ENCODE peak calls at places on chromosomes 13 and 19, in five cellular contexts. G is mucosa of descending colon, X is ovary, J is pancreas, P is neural progenitor cell. O is an unnamed sample.

GRCh38 chr13:79682164-79682563 is 201.2 kb downstream of the NDFIP2 start:
- DNase-seq in G (no peak), X (no peak), J (no peak), P (no peak), O (no peak)

GRCh38 chr13:79423801-79424642 is 18.0 kb upstream of the RBM26 start:
- DNase-seq in G (no peak), X (no peak), J (no peak), P (peak), O (peak)

GRCh38 chr19:24159707-24160106 is 72.7 kb downstream of the ZNF254 start:
- DNase-seq in G (no peak), X (no peak), J (no peak), P (no peak), O (peak)

GRCh38 chr19:12885749-12886706 is 973 bp downstream of the KLF1 start:
- DNase-seq in G (no peak), X (no peak), J (no peak), P (peak), O (peak)

GRCh38 chr13:18944501-18945068 is 237.0 kb downstream of the TUBA3C start:
- DNase-seq in G (no peak), X (no peak), J (no peak), P (no peak), O (no peak)

GRCh38 chr19:50667759-50668231 is 18.6 kb downstream of the C19orf81 start:
- DNase-seq in G (no peak), X (no peak), J (no peak), P (no peak), O (no peak)

GRCh38 chr13:94333131-94333820 is 146.2 kb downstream of the DCT start:
- DNase-seq in G (no peak), X (no peak), J (no peak), P (no peak), O (no peak)

GRCh38 chr19:45094707-45095106 is 1.7 kb downstream of the PPP1R37 start:
- DNase-seq in G (no peak), X (no peak), J (no peak), P (no peak), O (no peak)

GRCh38 chr13:104979281-104979680 is 1556.2 kb downstream of the EFNB2 start:
- DNase-seq in G (no peak), X (no peak), J (no peak), P (no peak), O (no peak)

GRCh38 chr13:39510296-39510695 is 92.7 kb downstream of the LHFPL6 start:
- DNase-seq in G (no peak), X (no peak), J (no peak), P (no peak), O (no peak)

GRCh38 chr19:45922281-45922680 is 7.7 kb upstream of the NANOS2 start:
- DNase-seq in G (no peak), X (no peak), J (no peak), P (peak), O (no peak)

GRCh38 chr13:79197933-79198332 is 208.1 kb downstream of the RBM26 start:
- DNase-seq in G (no peak), X (no peak), J (no peak), P (peak), O (no peak)

GRCh38 chr19:53655042-53655665 is 23.4 kb downstream of the DPRX start:
- DNase-seq in G (no peak), X (no peak), J (no peak), P (no peak), O (no peak)

GRCh38 chr13:104641309-104641708 is 1575.1 kb upstream of the SLC10A2 start:
- DNase-seq in G (no peak), X (no peak), J (no peak), P (no peak), O (peak)

GRCh38 chr13:73981595-73981994 is 152.6 kb downstream of the KLF12 start:
- DNase-seq in G (no peak), X (no peak), J (no peak), P (no peak), O (no peak)

GRCh38 chr13:113288880-113289279 is 8.2 kb upstream of the LAMP1 start:
- DNase-seq in G (no peak), X (no peak), J (no peak), P (no peak), O (no peak)

GRCh38 chr13:45367358-45367757 is 26.4 kb upstream of the TPT1 start:
- DNase-seq in G (peak), X (peak), J (peak), P (no peak), O (peak)

GRCh38 chr19:2982983-2983350 is 5.6 kb downstream of the TLE6 start:
- DNase-seq in G (peak), X (peak), J (peak), P (peak), O (peak)

GRCh38 chr13:73877399-73877798 is 256.8 kb downstream of the KLF12 start:
- DNase-seq in G (no peak), X (no peak), J (no peak), P (no peak), O (no peak)

GRCh38 chr13:94305463-94305862 is 174.0 kb downstream of the DCT start:
- DNase-seq in G (no peak), X (peak), J (no peak), P (no peak), O (peak)

GRCh38 chr13:42796747-42797356 is 15.5 kb downstream of the FAM216B start:
- DNase-seq in G (no peak), X (no peak), J (no peak), P (peak), O (no peak)

GRCh38 chr19:6250909-6251308 is 28.9 kb downstream of the MLLT1 start:
- DNase-seq in G (no peak), X (no peak), J (no peak), P (no peak), O (no peak)

GRCh38 chr13:95527955-95528354 is 24.6 kb upstream of the CLDN10 start:
- DNase-seq in G (no peak), X (no peak), J (no peak), P (no peak), O (no peak)

GRCh38 chr13:40350283-40350992 is 316.0 kb downstream of the FOXO1 start:
- DNase-seq in G (no peak), X (no peak), J (no peak), P (no peak), O (peak)

GRCh38 chr19:17005000-17005399 is 21.6 kb downstream of the CPAMD8 start:
- DNase-seq in G (no peak), X (no peak), J (no peak), P (no peak), O (no peak)
- TF ChIP-seq CTCF in G (no peak), X (no peak), J (no peak), P (peak), O (no peak)

GRCh38 chr13:33676045-33676699 is 141.8 kb upstream of the RFC3 start:
- DNase-seq in G (peak), X (no peak), J (peak), P (no peak), O (peak)
- H3K4me3 ChIP-seq in G (no peak), X (peak), J (peak), P (no peak), O (peak)

GRCh38 chr19:959935-960502 is 24.1 kb upstream of the WDR18 start:
- DNase-seq in G (no peak), X (no peak), J (no peak), P (peak), O (no peak)
- TF ChIP-seq CTCF in G (no peak), X (no peak), J (no peak), P (peak), O (no peak)

GRCh38 chr19:39446365-39447084 is 1.1 kb downstream of the SUPT5H start:
- DNase-seq in G (no peak), X (no peak), J (no peak), P (no peak), O (no peak)

GRCh38 chr19:39444598-39445257 is 654 bp upstream of the SUPT5H start:
- DNase-seq in G (no peak), X (peak), J (no peak), P (no peak), O (peak)

GRCh38 chr19:39449116-39449797 is 3.9 kb downstream of the SUPT5H start:
- DNase-seq in G (no peak), X (no peak), J (no peak), P (no peak), O (no peak)

GRCh38 chr19:39445258-39446071 is at the start of gene SUPT5H:
- DNase-seq in G (peak), X (peak), J (peak), P (peak), O (peak)

DNA sequence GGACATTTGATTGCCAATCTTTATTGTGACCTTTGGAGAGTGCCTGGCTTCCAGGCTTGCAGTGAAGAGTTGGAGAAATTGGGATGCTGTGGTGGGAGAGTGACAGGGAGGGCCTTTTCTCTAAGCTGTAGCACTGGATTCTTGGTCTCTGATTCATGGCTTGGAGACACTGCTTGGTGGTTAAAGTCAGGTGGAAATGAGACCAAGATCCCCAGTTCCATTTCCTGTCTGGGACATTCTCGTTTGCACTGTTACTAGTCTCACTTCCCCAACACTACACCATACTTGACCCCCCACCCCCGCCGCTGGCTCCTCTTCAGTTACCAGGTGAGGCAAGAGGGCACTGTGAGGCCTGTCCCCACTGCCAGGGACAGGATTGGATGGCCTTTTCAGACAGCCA is 2.9 kb downstream of the SUPT5H start:
- DNase-seq in G (no peak), X (no peak), J (no peak), P (no peak), O (peak)
- H3K4me3 ChIP-seq in G (no peak), X (no peak), J (no peak), P (no peak), O (no peak)

DNA sequence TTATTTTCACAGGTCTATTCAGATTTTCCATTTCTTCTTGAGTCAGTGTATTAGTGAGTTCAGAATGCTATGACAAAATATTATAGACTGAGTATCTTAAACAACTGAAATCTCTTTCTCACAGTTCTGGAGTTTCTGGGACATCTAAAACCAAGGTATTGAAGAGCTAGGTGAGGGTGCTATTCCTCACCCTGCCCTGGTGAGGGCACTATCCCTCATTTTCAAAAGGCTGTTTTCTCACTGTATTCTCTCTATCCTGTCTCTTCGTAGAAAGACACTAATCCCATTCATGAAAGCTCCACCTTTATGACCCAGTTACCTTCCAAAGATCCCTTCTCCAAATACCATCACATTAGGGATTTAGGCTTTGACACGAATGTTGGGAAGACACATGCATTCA is 1617.1 kb downstream of the PCDH9 start:
- DNase-seq in G (no peak), X (no peak), J (no peak), P (peak), O (no peak)
- TF ChIP-seq CTCF in G (no peak), X (no peak), J (no peak), P (peak), O (peak)

GRCh38 chr19:18682807-18683108 is 722 bp upstream of the CRTC1 start:
- DNase-seq in G (no peak), X (no peak), J (no peak), P (no peak), O (no peak)

GRCh38 chr19:18685597-18686164 is 2.2 kb downstream of the CRTC1 start:
- DNase-seq in G (no peak), X (no peak), J (no peak), P (no peak), O (peak)

GRCh38 chr19:18683109-18683954 is at the start of gene CRTC1:
- DNase-seq in G (peak), X (peak), J (peak), P (peak), O (peak)

GRCh38 chr19:18683955-18684641 is 618 bp downstream of the CRTC1 start:
- DNase-seq in G (no peak), X (no peak), J (peak), P (no peak), O (no peak)

DNA sequence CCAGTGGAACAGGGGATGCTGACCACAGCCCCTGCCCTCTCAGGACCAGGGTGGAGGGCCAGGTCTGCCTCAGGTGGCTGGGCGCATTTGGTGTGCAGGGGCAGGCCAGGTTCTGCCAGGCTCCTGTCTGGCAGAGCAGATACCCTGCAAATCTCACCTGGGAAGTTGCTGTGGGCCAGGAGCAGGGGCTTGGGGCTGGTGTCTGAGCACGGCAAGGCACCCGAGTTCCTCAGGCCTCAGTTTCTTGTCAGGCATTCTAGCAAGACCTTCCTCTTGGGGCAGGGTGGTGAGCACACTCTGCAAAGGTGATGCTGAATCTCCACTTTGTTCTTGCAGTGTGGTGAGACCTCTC is 1.1 kb downstream of the CRTC1 start:
- DNase-seq in G (no peak), X (no peak), J (no peak), P (no peak), O (no peak)
- H3K4me3 ChIP-seq in G (no peak), X (no peak), J (peak), P (peak), O (peak)

DNA sequence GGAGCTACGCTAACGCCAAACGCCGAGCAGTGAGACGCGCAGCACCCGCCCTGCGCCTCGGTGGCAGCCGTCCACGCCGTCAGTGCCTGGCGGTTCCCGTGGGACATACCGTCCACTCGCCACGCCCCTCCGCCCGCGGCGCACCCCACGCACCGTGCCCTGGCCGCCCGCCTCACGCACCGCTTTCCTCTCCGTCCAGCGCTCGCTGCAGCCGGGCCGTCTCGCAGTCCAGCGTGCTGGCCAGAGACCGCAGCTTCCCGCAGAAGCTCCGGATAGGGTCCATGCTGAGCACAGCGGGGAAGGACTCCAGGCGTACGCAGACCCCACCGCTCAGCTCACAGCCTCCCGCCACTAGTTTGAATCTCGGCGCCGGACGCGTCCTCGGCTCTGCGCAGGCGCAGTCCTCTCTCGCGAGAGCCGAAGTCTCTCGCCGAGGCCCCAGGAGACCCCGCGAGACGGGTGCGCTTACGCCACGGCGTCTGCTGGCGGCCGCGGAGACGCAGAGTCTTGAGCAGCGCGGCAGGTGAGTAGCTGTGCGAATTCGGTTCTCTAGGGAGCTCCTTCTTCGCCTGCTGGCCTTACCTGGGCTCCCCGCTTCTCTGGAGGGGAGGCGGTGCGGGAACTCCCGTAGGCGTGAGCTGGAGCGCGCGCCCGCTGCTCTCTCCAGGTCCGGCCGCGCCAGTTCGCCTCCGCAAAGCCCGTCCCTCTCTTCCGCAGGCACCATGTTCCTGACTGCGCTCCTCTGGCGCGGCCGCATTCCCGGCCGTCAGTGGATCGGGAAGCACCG is at the start of the genes MRPL57 and SKA3:
- DNase-seq in G (peak), X (peak), J (peak), P (peak), O (peak)
- TF ChIP-seq CTCF in G (no peak), X (peak), J (no peak), P (no peak), O (peak)

DNA sequence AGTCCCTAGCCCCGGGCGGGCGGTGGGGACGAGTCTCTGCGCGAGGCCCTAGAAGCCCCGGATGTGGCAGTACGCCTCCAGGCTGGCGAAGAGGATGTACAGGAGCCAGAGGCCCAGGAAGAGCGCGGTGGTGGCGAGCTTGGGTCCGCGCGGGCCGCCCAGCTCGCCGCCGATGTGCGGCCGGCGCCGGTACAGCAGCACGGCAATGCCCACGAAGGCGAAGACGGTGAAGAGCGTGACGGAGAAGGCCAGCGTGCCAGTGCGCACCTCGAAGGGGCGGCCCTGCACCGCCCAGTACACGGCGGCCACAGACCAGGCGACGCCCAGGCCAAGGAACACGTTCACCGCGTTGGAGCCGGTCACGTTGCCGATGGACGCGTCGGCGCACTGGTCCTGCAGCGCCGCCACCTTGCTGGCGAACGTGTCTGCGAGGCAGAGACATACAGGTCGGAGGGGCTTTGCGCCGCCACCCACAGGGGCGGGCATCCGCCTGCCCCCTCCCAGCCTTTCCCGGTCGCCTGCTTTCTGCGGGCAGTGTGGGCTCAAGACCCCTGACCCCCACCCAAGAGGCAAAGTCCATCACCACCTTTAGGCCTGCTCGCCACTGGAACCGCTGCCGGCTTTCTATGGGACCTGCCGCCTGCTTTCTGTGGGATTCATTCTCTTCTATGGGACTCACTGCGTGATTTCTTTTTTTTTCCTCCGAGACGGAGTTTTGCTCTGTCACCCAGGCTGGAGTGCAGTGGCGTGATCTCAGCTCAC is 10.9 kb upstream of the MEIS3 start:
- DNase-seq in G (peak), X (no peak), J (no peak), P (peak), O (peak)
- H3K4me3 ChIP-seq in G (no peak), X (no peak), J (peak), P (peak), O (peak)

GRCh38 chr19:48752511-48753365 is at the start of gene FUT1:
- DNase-seq in G (peak), X (no peak), J (peak), P (peak), O (peak)
- TF ChIP-seq CTCF in G (no peak), X (no peak), J (peak), P (peak), O (no peak)

GRCh38 chr13:91155512-91156114 is 191.9 kb upstream of the MIR17HG start:
- DNase-seq in G (no peak), X (no peak), J (peak), P (no peak), O (no peak)

GRCh38 chr13:91154553-91154952 is 192.9 kb upstream of the MIR17HG start:
- DNase-seq in G (no peak), X (no peak), J (no peak), P (no peak), O (no peak)

GRCh38 chr13:91153372-91153771 is 194.1 kb upstream of the MIR17HG start:
- DNase-seq in G (no peak), X (no peak), J (no peak), P (no peak), O (no peak)

GRCh38 chr13:91157273-91158014 is 190.0 kb upstream of the MIR17HG start:
- DNase-seq in G (no peak), X (no peak), J (no peak), P (no peak), O (no peak)

GRCh38 chr13:91154954-91155353 is 192.5 kb upstream of the MIR17HG start:
- DNase-seq in G (no peak), X (no peak), J (peak), P (no peak), O (no peak)
- H3K4me3 ChIP-seq in G (no peak), X (no peak), J (no peak), P (no peak), O (no peak)